ENCODE peak calls at places on chromosomes 4 and X, in ten cellular contexts. T, R, F, A, E, S, K, H, M and D are unnamed samples.

GRCh38 chr4:22458112-22458511 is 57.8 kb downstream of the ADGRA3 start:
- DNase-seq in T (no peak), R (no peak), F (no peak), A (no peak), E (no peak), S (no peak), K (peak; percentile 16), H (no peak), M (no peak), D (no peak)

GRCh38 chrX:41382699-41383645 is 49.0 kb downstream of the DDX3X start:
- DNase-seq in T (no peak), R (no peak), F (peak; percentile 38), A (no peak), E (no peak), S (peak; percentile 63), K (peak; percentile 61), H (no peak), M (no peak), D (peak; percentile 45)

GRCh38 chr4:184596617-184597185 is 52.5 kb downstream of the CASP3 start:
- DNase-seq in T (no peak), R (no peak), F (no peak), A (no peak), E (no peak), S (no peak), K (no peak), H (no peak), M (no peak), D (peak; percentile 34)

GRCh38 chr4:102758241-102758871 is 2.4 kb downstream of the MANBA start:
- DNase-seq in T (no peak), R (no peak), F (no peak), A (no peak), E (no peak), S (no peak), K (no peak), H (no peak), M (no peak), D (no peak)

GRCh38 chr4:2292679-2293108 is 30.8 kb upstream of the MXD4 start:
- DNase-seq in T (no peak), R (no peak), F (no peak), A (peak; percentile 49), E (no peak), S (peak; percentile 85), K (no peak), H (no peak), M (no peak), D (no peak)

GRCh38 chr4:2179717-2180116 is 62.2 kb downstream of the HAUS3 start:
- DNase-seq in T (no peak), R (no peak), F (no peak), A (no peak), E (no peak), S (no peak), K (no peak), H (no peak), M (no peak), D (no peak)

GRCh38 chrX:16491461-16491860 is 158.5 kb upstream of the S100G start:
- DNase-seq in T (no peak), R (no peak), F (no peak), A (no peak), E (no peak), S (no peak), K (peak; percentile 48), H (no peak), M (no peak), D (no peak)

GRCh38 chr4:86223472-86223871 is 136.4 kb downstream of the MAPK10 start:
- DNase-seq in T (no peak), R (no peak), F (peak; percentile 27), A (no peak), E (peak; percentile 49), S (peak; percentile 53), K (peak; percentile 86), H (no peak), M (no peak), D (peak; percentile 38)

GRCh38 chr4:5921074-5921473 is 28.2 kb upstream of the CRMP1 start:
- DNase-seq in T (no peak), R (no peak), F (peak; percentile 55), A (no peak), E (no peak), S (no peak), K (no peak), H (no peak), M (no peak), D (no peak)

GRCh38 chrX:112941209-112941788 is 100.7 kb upstream of the AMOT start:
- DNase-seq in T (no peak), R (no peak), F (no peak), A (no peak), E (no peak), S (peak; percentile 0), K (no peak), H (no peak), M (no peak), D (no peak)

GRCh38 chrX:23898412-23898959 is 9.3 kb downstream of the APOO start:
- DNase-seq in T (no peak), R (no peak), F (peak; percentile 66), A (no peak), E (no peak), S (peak; percentile 44), K (no peak), H (no peak), M (no peak), D (no peak)

GRCh38 chr4:139852612-139853269 is 187.1 kb downstream of the MGST2 start:
- DNase-seq in T (no peak), R (no peak), F (no peak), A (no peak), E (no peak), S (no peak), K (no peak), H (no peak), M (no peak), D (no peak)

GRCh38 chr4:80197601-80198444 is 520 bp downstream of the PRDM8 start:
- DNase-seq in T (no peak), R (peak; percentile 61), F (no peak), A (no peak), E (no peak), S (no peak), K (peak; percentile 52), H (peak; percentile 2), M (peak; percentile 48), D (no peak)

GRCh38 chr4:6755088-6755753 is 27.3 kb upstream of the KIAA0232 start:
- DNase-seq in T (no peak), R (no peak), F (no peak), A (no peak), E (no peak), S (no peak), K (no peak), H (no peak), M (no peak), D (no peak)

GRCh38 chr4:41216294-41217019 is 2.1 kb upstream of the APBB2 start:
- DNase-seq in T (peak; percentile 72), R (peak; percentile 41), F (peak; percentile 63), A (no peak), E (peak; percentile 44), S (peak; percentile 76), K (peak; percentile 88), H (peak; percentile 45), M (peak; percentile 48), D (peak; percentile 93)

GRCh38 chr4:72418458-72418857 is 150.6 kb downstream of the ADAMTS3 start:
- DNase-seq in T (no peak), R (no peak), F (peak; percentile 54), A (peak; percentile 57), E (no peak), S (peak; percentile 72), K (no peak), H (no peak), M (no peak), D (no peak)

GRCh38 chrX:80184854-80185253 is 170.3 kb downstream of the TBX22 start:
- DNase-seq in T (no peak), R (no peak), F (no peak), A (no peak), E (no peak), S (no peak), K (no peak), H (no peak), M (no peak), D (no peak)

GRCh38 chr4:173990126-173990878 is 293.2 kb downstream of the FBXO8 start:
- DNase-seq in T (no peak), R (no peak), F (peak; percentile 33), A (no peak), E (peak; percentile 42), S (peak; percentile 72), K (peak; percentile 28), H (no peak), M (no peak), D (peak; percentile 16)

GRCh38 chrX:10529344-10529743 is 91.0 kb downstream of the MID1 start:
- DNase-seq in T (no peak), R (no peak), F (peak; percentile 13), A (no peak), E (no peak), S (peak; percentile 71), K (no peak), H (no peak), M (no peak), D (no peak)

GRCh38 chr4:14294611-14295010 is 667.1 kb upstream of the BOD1L1 start:
- DNase-seq in T (no peak), R (no peak), F (peak; percentile 55), A (no peak), E (no peak), S (peak; percentile 46), K (no peak), H (no peak), M (no peak), D (no peak)

GRCh38 chrX:154333837-154334271 is 38.3 kb downstream of the TKTL1 start:
- DNase-seq in T (no peak), R (no peak), F (no peak), A (no peak), E (no peak), S (no peak), K (no peak), H (no peak), M (no peak), D (no peak)

GRCh38 chrX:40508560-40508959 is 72.2 kb upstream of the ATP6AP2 start:
- DNase-seq in T (no peak), R (no peak), F (no peak), A (no peak), E (no peak), S (no peak), K (no peak), H (no peak), M (no peak), D (no peak)

GRCh38 chrX:95875661-95876060 is 809.0 kb upstream of the DIAPH2 start:
- DNase-seq in T (no peak), R (no peak), F (no peak), A (no peak), E (no peak), S (no peak), K (no peak), H (no peak), M (no peak), D (no peak)

GRCh38 chr4:75612306-75612705 is 18.0 kb downstream of the CDKL2 start:
- DNase-seq in T (no peak), R (no peak), F (no peak), A (no peak), E (no peak), S (no peak), K (no peak), H (no peak), M (peak; percentile 1), D (no peak)